ENCODE peak calls at places on chromosomes 5 and 9, in six cellular contexts. N is adrenal gland; L is left ventricle myocardium inferior; H is upper lobe of left lung; Y is CD4-positive, CD25-positive, alpha-beta regulatory T cell; U is CD4-positive, alpha-beta memory T cell. J is an unnamed sample. For H3K4me1, the result is how much of the 10 kb centered on the place peaks cover.

GRCh38 chr9:121850366-121850765 is 198.9 kb downstream of the DAB2IP start:
- DNase-seq in N (no peak), L (no peak), H (no peak), Y (no peak), U (no peak), J (no peak)

GRCh38 chr9:112849363-112849922 is 41.2 kb downstream of the SLC46A2 start:
- DNase-seq in N (no peak), L (no peak), H (no peak), Y (no peak), U (no peak), J (no peak)

GRCh38 chr5:72137826-72138409 is 30.6 kb downstream of the MAP1B start:
- DNase-seq in N (no peak), L (no peak), H (no peak), Y (peak), U (peak), J (no peak)

GRCh38 chr9:5953743-5954707 is 61.4 kb downstream of the RANBP6 start:
- DNase-seq in N (no peak), L (no peak), H (no peak), Y (no peak), U (no peak), J (no peak)

GRCh38 chr9:115653231-115653630 is 500.4 kb upstream of the PAPPA start:
- DNase-seq in N (no peak), L (no peak), H (no peak), Y (no peak), U (no peak), J (no peak)

GRCh38 chr5:77620404-77620803 is 18.1 kb downstream of the OTP start:
- DNase-seq in N (no peak), L (no peak), H (no peak), Y (peak), U (no peak), J (no peak)

GRCh38 chr9:137814436-137814835 is 63.1 kb upstream of the CACNA1B start:
- DNase-seq in N (no peak), L (no peak), H (peak), Y (no peak), U (no peak), J (no peak)

GRCh38 chr5:176775409-176775808 is 35.0 kb upstream of the UNC5A start:
- DNase-seq in N (no peak), L (no peak), H (no peak), Y (no peak), U (no peak), J (no peak)

GRCh38 chr5:76443399-76443798 is 40.3 kb downstream of the IQGAP2 start:
- DNase-seq in N (peak), L (no peak), H (no peak), Y (no peak), U (no peak), J (no peak)

GRCh38 chr5:14675865-14676300 is 11.4 kb downstream of the OTULIN start:
- DNase-seq in N (no peak), L (no peak), H (no peak), Y (peak), U (no peak), J (no peak)

GRCh38 chr9:92637886-92638620 is 31.9 kb downstream of the IPPK start:
- DNase-seq in N (no peak), L (no peak), H (peak), Y (no peak), U (no peak), J (no peak)

GRCh38 chr9:126376311-126376902 is 49.8 kb downstream of the MVB12B start:
- DNase-seq in N (no peak), L (no peak), H (no peak), Y (no peak), U (no peak), J (no peak)

GRCh38 chr9:100505564-100506159 is 32.7 kb downstream of the TMEFF1 start:
- DNase-seq in N (peak), L (peak), H (no peak), Y (peak), U (peak), J (peak)

GRCh38 chr9:69180670-69181069 is 6.6 kb downstream of the TJP2 start:
- DNase-seq in N (peak), L (no peak), H (no peak), Y (peak), U (peak), J (peak)

GRCh38 chr9:6502399-6502798 is 89.4 kb downstream of the UHRF2 start:
- DNase-seq in N (no peak), L (no peak), H (no peak), Y (no peak), U (no peak), J (no peak)

GRCh38 chr5:93360436-93361100 is 220.5 kb downstream of the NR2F1-AS1 start:
- DNase-seq in N (no peak), L (no peak), H (no peak), Y (no peak), U (no peak), J (no peak)

GRCh38 chr9:79362100-79363081 is 209.4 kb upstream of the TLE4 start:
- DNase-seq in N (no peak), L (no peak), H (no peak), Y (no peak), U (no peak), J (no peak)

GRCh38 chr5:168648576-168648975 is 69.4 kb upstream of the PANK3 start:
- DNase-seq in N (no peak), L (no peak), H (no peak), Y (no peak), U (no peak), J (no peak)

GRCh38 chr9:105157178-105157583 is 87.3 kb upstream of the SLC44A1 start:
- DNase-seq in N (peak), L (peak), H (no peak), Y (peak), U (peak), J (no peak)

GRCh38 chr9:36436909-36437308 is 36.8 kb upstream of the RNF38 start:
- DNase-seq in N (peak), L (peak), H (peak), Y (no peak), U (no peak), J (no peak)

GRCh38 chr5:130871346-130872086 is 293.5 kb downstream of the HINT1 start:
- DNase-seq in N (peak), L (peak), H (no peak), Y (peak), U (peak), J (no peak)

GRCh38 chr5:111968459-111968858 is 211.5 kb upstream of the NREP start:
- DNase-seq in N (no peak), L (no peak), H (no peak), Y (no peak), U (no peak), J (no peak)

GRCh38 chr9:72351538-72352453 is 13.2 kb downstream of the ZFAND5 start:
- DNase-seq in N (no peak), L (peak), H (no peak), Y (no peak), U (no peak), J (no peak)

GRCh38 chr5:3197699-3198098 is 397.9 kb upstream of the IRX1 start:
- DNase-seq in N (no peak), L (no peak), H (no peak), Y (no peak), U (no peak), J (no peak)

GRCh38 chr5:93378073-93378472 is 202.9 kb downstream of the NR2F1-AS1 start:
- DNase-seq in N (no peak), L (no peak), H (no peak), Y (no peak), U (no peak), J (no peak)

GRCh38 chr5:166624573-166624972 is 1666.9 kb upstream of the WWC1 start:
- DNase-seq in N (no peak), L (no peak), H (no peak), Y (no peak), U (no peak), J (no peak)

GRCh38 chr9:90065001-90065400 is 460.2 kb downstream of the GADD45G start:
- DNase-seq in N (no peak), L (no peak), H (no peak), Y (no peak), U (no peak), J (no peak)

GRCh38 chr5:174560861-174561260 is 163.5 kb upstream of the MSX2 start:
- DNase-seq in N (no peak), L (no peak), H (no peak), Y (no peak), U (no peak), J (no peak)

GRCh38 chr9:16090907-16091629 is 538.2 kb downstream of the CCDC171 start:
- DNase-seq in N (no peak), L (no peak), H (no peak), Y (no peak), U (no peak), J (no peak)

GRCh38 chr5:126680215-126680817 is 79.6 kb downstream of the PHAX start:
- DNase-seq in N (no peak), L (no peak), H (no peak), Y (no peak), U (no peak), J (no peak)

GRCh38 chr9:123373447-123373923 is 17.5 kb downstream of the CRB2 start:
- DNase-seq in N (no peak), L (no peak), H (peak), Y (no peak), U (no peak), J (no peak)

GRCh38 chr5:160315968-160316367 is 3.6 kb upstream of the CCNJL start:
- DNase-seq in N (no peak), L (no peak), H (no peak), Y (peak), U (no peak), J (no peak)
- H3K27ac ChIP-seq in N (no peak), L (no peak), H (no peak), Y (no peak), U (no peak), J (no peak)

DNA sequence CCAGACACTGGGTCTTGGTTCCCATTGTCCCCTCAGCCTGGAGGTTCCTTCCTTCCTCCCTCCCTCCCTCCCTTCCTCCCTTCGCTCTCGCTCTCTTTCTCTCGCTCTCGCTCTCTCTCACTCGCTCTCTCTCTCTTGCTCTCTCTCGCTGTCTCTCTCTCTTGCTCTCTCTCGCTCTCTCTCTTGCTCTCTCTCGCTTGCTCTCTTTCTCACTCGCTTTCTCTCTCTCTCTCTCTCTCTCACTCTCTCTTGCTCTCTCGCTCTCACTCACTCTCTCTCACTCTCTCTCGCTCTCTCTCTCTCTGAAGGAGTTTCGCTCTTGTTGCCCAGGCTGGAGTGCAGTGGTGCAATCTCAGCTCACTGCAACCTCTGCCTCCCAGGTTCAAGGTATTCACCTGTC is 23.4 kb downstream of the LAMC3 start:
- DNase-seq in N (no peak), L (no peak), H (no peak), Y (no peak), U (no peak), J (no peak)
- H3K4me1 ChIP-seq in N (under half), L (under half), H (under half), Y (under half), U (under half), J (under half)

GRCh38 chr5:90898330-90899013 is 339.9 kb downstream of the ADGRV1 start:
- DNase-seq in N (no peak), L (no peak), H (no peak), Y (no peak), U (no peak), J (no peak)
- H3K27ac ChIP-seq in N (no peak), L (no peak), H (no peak), Y (no peak), U (no peak), J (no peak)

DNA sequence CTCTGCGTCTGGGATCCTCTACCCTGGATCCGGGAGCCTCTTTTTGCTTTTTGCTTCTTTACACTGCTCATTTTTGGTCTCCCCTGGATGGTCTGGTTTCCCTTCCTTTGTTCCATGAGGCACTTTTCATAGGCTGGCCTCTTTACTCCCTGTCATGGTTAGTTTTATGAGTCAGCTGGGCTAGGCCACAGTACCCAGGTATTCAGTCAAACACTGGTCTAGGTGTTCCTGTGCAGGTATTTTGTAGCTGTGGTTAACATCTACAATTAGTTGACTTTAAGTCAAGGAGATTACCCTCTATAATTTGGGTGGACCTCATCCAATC is 17.5 kb downstream of the ANKRD33B start:
- DNase-seq in N (no peak), L (no peak), H (no peak), Y (no peak), U (no peak), J (no peak)
- H3K4me1 ChIP-seq in N (under half), L (half or more), H (under half), Y (under half), U (under half), J (under half)

J was measured in effector memory CD4-positive, alpha-beta T cell.